ENCODE peak calls at places on chromosomes 11 and 22, in seven cellular contexts. One of them, this sample, is unnamed.

GRCh38 chr11:15655552-15655951 is 540.8 kb downstream of the INSC start:
- DNase-seq in SK-N-SH: no peak
- DNase-seq in T47D: no peak
- DNase-seq in HepG2: no peak
- DNase-seq in K562: peak
- DNase-seq in GM12878: no peak
- DNase-seq in H1: no peak
- DNase-seq in this sample: no peak

GRCh38 chr11:1076061-1076665 is 1.5 kb downstream of the MUC2 start:
- DNase-seq in SK-N-SH: no peak
- DNase-seq in T47D: no peak
- DNase-seq in HepG2: no peak
- DNase-seq in K562: no peak
- DNase-seq in GM12878: no peak
- DNase-seq in H1: no peak
- DNase-seq in this sample: no peak

GRCh38 chr22:39077513-39077840 is 402 bp downstream of the APOBEC3G start:
- DNase-seq in SK-N-SH: no peak
- DNase-seq in T47D: no peak
- DNase-seq in HepG2: no peak
- DNase-seq in K562: peak
- DNase-seq in GM12878: no peak
- DNase-seq in H1: no peak
- DNase-seq in this sample: no peak

GRCh38 chr22:31618057-31618456 is 44.0 kb downstream of the PISD start:
- DNase-seq in SK-N-SH: no peak
- DNase-seq in T47D: no peak
- DNase-seq in HepG2: no peak
- DNase-seq in K562: no peak
- DNase-seq in GM12878: no peak
- DNase-seq in H1: no peak
- DNase-seq in this sample: no peak

GRCh38 chr11:3614742-3615171 is 27.0 kb downstream of the ART5 start:
- DNase-seq in SK-N-SH: no peak
- DNase-seq in T47D: no peak
- DNase-seq in HepG2: no peak
- DNase-seq in K562: no peak
- DNase-seq in GM12878: peak
- DNase-seq in H1: no peak
- DNase-seq in this sample: no peak

GRCh38 chr11:20208622-20209090 is 48.4 kb upstream of the DBX1 start:
- DNase-seq in SK-N-SH: no peak
- DNase-seq in T47D: no peak
- DNase-seq in HepG2: no peak
- DNase-seq in K562: no peak
- DNase-seq in GM12878: no peak
- DNase-seq in H1: peak
- DNase-seq in this sample: no peak

GRCh38 chr11:57458410-57459111 is 1.8 kb upstream of the RTN4RL2 start:
- DNase-seq in SK-N-SH: peak
- DNase-seq in T47D: peak
- DNase-seq in HepG2: no peak
- DNase-seq in K562: peak
- DNase-seq in GM12878: no peak
- DNase-seq in H1: peak
- DNase-seq in this sample: no peak

GRCh38 chr11:33735166-33735425 is 1.1 kb downstream of the CD59 start:
- DNase-seq in SK-N-SH: no peak
- DNase-seq in T47D: peak
- DNase-seq in HepG2: no peak
- DNase-seq in K562: no peak
- DNase-seq in GM12878: no peak
- DNase-seq in H1: no peak
- DNase-seq in this sample: no peak

GRCh38 chr22:31944700-31945477 is 554 bp downstream of the YWHAH start:
- DNase-seq in SK-N-SH: peak
- DNase-seq in T47D: no peak
- DNase-seq in HepG2: no peak
- DNase-seq in K562: peak
- DNase-seq in GM12878: no peak
- DNase-seq in H1: peak
- DNase-seq in this sample: no peak

GRCh38 chr11:60485987-60486386 is 6.6 kb upstream of the MS4A12 start:
- DNase-seq in SK-N-SH: peak
- DNase-seq in T47D: peak
- DNase-seq in HepG2: peak
- DNase-seq in K562: peak
- DNase-seq in GM12878: peak
- DNase-seq in H1: peak
- DNase-seq in this sample: peak

GRCh38 chr11:57732661-57733060 is 8.6 kb upstream of the SELENOH start:
- DNase-seq in SK-N-SH: no peak
- DNase-seq in T47D: no peak
- DNase-seq in HepG2: no peak
- DNase-seq in K562: no peak
- DNase-seq in GM12878: no peak
- DNase-seq in H1: no peak
- DNase-seq in this sample: no peak

GRCh38 chr11:535519-536454 is at the start of gene HRAS:
- DNase-seq in SK-N-SH: peak
- DNase-seq in T47D: peak
- DNase-seq in HepG2: peak
- DNase-seq in K562: peak
- DNase-seq in GM12878: peak
- DNase-seq in H1: peak
- DNase-seq in this sample: peak

GRCh38 chr11:47998733-47999359 is 18.5 kb downstream of the PTPRJ start:
- DNase-seq in SK-N-SH: no peak
- DNase-seq in T47D: peak
- DNase-seq in HepG2: peak
- DNase-seq in K562: no peak
- DNase-seq in GM12878: no peak
- DNase-seq in H1: no peak
- DNase-seq in this sample: no peak

GRCh38 chr11:108873938-108874337 is 209.1 kb downstream of the DDX10 start:
- DNase-seq in SK-N-SH: no peak
- DNase-seq in T47D: no peak
- DNase-seq in HepG2: no peak
- DNase-seq in K562: no peak
- DNase-seq in GM12878: no peak
- DNase-seq in H1: no peak
- DNase-seq in this sample: no peak

GRCh38 chr22:26662160-26662559 is 4.8 kb downstream of the MIAT start:
- DNase-seq in SK-N-SH: no peak
- DNase-seq in T47D: no peak
- DNase-seq in HepG2: no peak
- DNase-seq in K562: no peak
- DNase-seq in GM12878: no peak
- DNase-seq in H1: no peak
- DNase-seq in this sample: no peak

GRCh38 chr11:40125054-40125453 is 1334.4 kb downstream of the LRRC4C start:
- DNase-seq in SK-N-SH: no peak
- DNase-seq in T47D: peak
- DNase-seq in HepG2: no peak
- DNase-seq in K562: no peak
- DNase-seq in GM12878: no peak
- DNase-seq in H1: no peak
- DNase-seq in this sample: no peak

GRCh38 chr22:42132457-42132856 is 1.8 kb upstream of the CYP2D6 start:
- DNase-seq in SK-N-SH: no peak
- DNase-seq in T47D: no peak
- DNase-seq in HepG2: no peak
- DNase-seq in K562: peak
- DNase-seq in GM12878: no peak
- DNase-seq in H1: no peak
- DNase-seq in this sample: no peak

GRCh38 chr11:102367364-102367763 is 20.4 kb downstream of the BIRC2 start:
- DNase-seq in SK-N-SH: peak
- DNase-seq in T47D: peak
- DNase-seq in HepG2: no peak
- DNase-seq in K562: peak
- DNase-seq in GM12878: no peak
- DNase-seq in H1: no peak
- DNase-seq in this sample: no peak

GRCh38 chr11:68436985-68437926 is 23.3 kb upstream of the PPP6R3 start:
- DNase-seq in SK-N-SH: no peak
- DNase-seq in T47D: no peak
- DNase-seq in HepG2: no peak
- DNase-seq in K562: peak
- DNase-seq in GM12878: no peak
- DNase-seq in H1: no peak
- DNase-seq in this sample: no peak

GRCh38 chr11:9574556-9574805 is 1.0 kb downstream of the WEE1 start:
- DNase-seq in SK-N-SH: no peak
- DNase-seq in T47D: no peak
- DNase-seq in HepG2: no peak
- DNase-seq in K562: no peak
- DNase-seq in GM12878: no peak
- DNase-seq in H1: no peak
- DNase-seq in this sample: no peak

GRCh38 chr22:17944205-17944725 is 80.1 kb downstream of the MICAL3 start:
- DNase-seq in SK-N-SH: peak
- DNase-seq in T47D: no peak
- DNase-seq in HepG2: no peak
- DNase-seq in K562: no peak
- DNase-seq in GM12878: no peak
- DNase-seq in H1: no peak
- DNase-seq in this sample: no peak

GRCh38 chr22:48802576-48802975 is 1025.1 kb downstream of the BRD1 start:
- DNase-seq in SK-N-SH: no peak
- DNase-seq in T47D: no peak
- DNase-seq in HepG2: no peak
- DNase-seq in K562: no peak
- DNase-seq in GM12878: no peak
- DNase-seq in H1: no peak
- DNase-seq in this sample: no peak

GRCh38 chr22:46576556-46577351 is 39.3 kb upstream of the CELSR1 start:
- DNase-seq in SK-N-SH: peak
- DNase-seq in T47D: peak
- DNase-seq in HepG2: no peak
- DNase-seq in K562: peak
- DNase-seq in GM12878: no peak
- DNase-seq in H1: no peak
- DNase-seq in this sample: no peak

GRCh38 chr11:33651555-33651954 is 49.1 kb downstream of the C11orf91 start:
- DNase-seq in SK-N-SH: no peak
- DNase-seq in T47D: no peak
- DNase-seq in HepG2: no peak
- DNase-seq in K562: no peak
- DNase-seq in GM12878: no peak
- DNase-seq in H1: no peak
- DNase-seq in this sample: no peak

GRCh38 chr22:48635825-48636224 is 1191.8 kb downstream of the BRD1 start:
- DNase-seq in SK-N-SH: no peak
- DNase-seq in T47D: no peak
- DNase-seq in HepG2: no peak
- DNase-seq in K562: no peak
- DNase-seq in GM12878: no peak
- DNase-seq in H1: no peak
- DNase-seq in this sample: no peak

GRCh38 chr11:57085604-57086003 is 96.1 kb upstream of the LRRC55 start:
- DNase-seq in SK-N-SH: no peak
- DNase-seq in T47D: no peak
- DNase-seq in HepG2: no peak
- DNase-seq in K562: no peak
- DNase-seq in GM12878: no peak
- DNase-seq in H1: no peak
- DNase-seq in this sample: no peak

GRCh38 chr22:49838771-49839717 is 11.4 kb upstream of the BRD1 start:
- DNase-seq in SK-N-SH: no peak
- DNase-seq in T47D: no peak
- DNase-seq in HepG2: no peak
- DNase-seq in K562: no peak
- DNase-seq in GM12878: peak
- DNase-seq in H1: peak
- DNase-seq in this sample: no peak

GRCh38 chr11:90818196-90818735 is 595.4 kb upstream of the CHORDC1 start:
- DNase-seq in SK-N-SH: no peak
- DNase-seq in T47D: peak
- DNase-seq in HepG2: no peak
- DNase-seq in K562: no peak
- DNase-seq in GM12878: no peak
- DNase-seq in H1: no peak
- DNase-seq in this sample: no peak

GRCh38 chr11:107999759-108000455 is 8.8 kb upstream of the CUL5 start:
- DNase-seq in SK-N-SH: peak
- DNase-seq in T47D: peak
- DNase-seq in HepG2: peak
- DNase-seq in K562: peak
- DNase-seq in GM12878: peak
- DNase-seq in H1: peak
- DNase-seq in this sample: peak

GRCh38 chr22:20002098-20002497 is 14.5 kb downstream of the ARVCF start:
- DNase-seq in SK-N-SH: no peak
- DNase-seq in T47D: no peak
- DNase-seq in HepG2: no peak
- DNase-seq in K562: no peak
- DNase-seq in GM12878: no peak
- DNase-seq in H1: no peak
- DNase-seq in this sample: no peak
- TF ChIP-seq JUND in SK-N-SH: no peak
- TF ChIP-seq JUND in T47D: no peak
- TF ChIP-seq JUND in HepG2: no peak
- TF ChIP-seq JUND in K562: no peak
- TF ChIP-seq JUND in GM12878: no peak
- TF ChIP-seq JUND in H1: no peak
- TF ChIP-seq JUND in this sample: no peak

DNA sequence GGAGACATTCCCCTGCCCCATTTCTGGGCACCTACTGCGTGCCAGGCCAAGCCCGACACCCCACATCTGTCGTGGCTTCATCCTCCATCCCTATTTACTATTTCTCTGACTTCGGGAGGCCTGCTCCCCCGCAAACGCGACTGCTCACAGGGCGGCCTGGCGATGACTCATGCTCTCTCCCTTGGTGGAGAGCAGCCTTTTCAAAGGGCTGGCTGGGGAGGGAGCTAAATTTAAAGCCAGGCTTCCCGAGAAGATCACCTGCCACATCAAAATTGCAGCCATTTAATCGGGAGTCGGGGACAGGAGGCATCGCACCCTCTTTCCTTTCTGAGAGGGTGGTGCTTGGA is 24.9 kb upstream of the SHISAL1 start:
- DNase-seq in SK-N-SH: no peak
- DNase-seq in T47D: no peak
- DNase-seq in HepG2: no peak
- DNase-seq in K562: peak
- DNase-seq in GM12878: no peak
- DNase-seq in H1: no peak
- DNase-seq in this sample: no peak
- TF ChIP-seq JUND in SK-N-SH: no peak
- TF ChIP-seq JUND in T47D: no peak
- TF ChIP-seq JUND in HepG2: no peak
- TF ChIP-seq JUND in K562: peak
- TF ChIP-seq JUND in GM12878: no peak
- TF ChIP-seq JUND in H1: peak
- TF ChIP-seq JUND in this sample: peak

GRCh38 chr11:72238040-72238450 is 5.9 kb downstream of the PHOX2A start:
- DNase-seq in SK-N-SH: peak
- DNase-seq in T47D: peak
- DNase-seq in HepG2: peak
- DNase-seq in K562: peak
- DNase-seq in GM12878: no peak
- DNase-seq in H1: peak
- DNase-seq in this sample: peak
- TF ChIP-seq JUND in SK-N-SH: no peak
- TF ChIP-seq JUND in T47D: no peak
- TF ChIP-seq JUND in HepG2: no peak
- TF ChIP-seq JUND in K562: peak
- TF ChIP-seq JUND in GM12878: no peak
- TF ChIP-seq JUND in H1: peak
- TF ChIP-seq JUND in this sample: no peak

GRCh38 chr11:62603072-62603408 is 1.4 kb upstream of the MTA2 start:
- DNase-seq in SK-N-SH: no peak
- DNase-seq in T47D: no peak
- DNase-seq in HepG2: no peak
- DNase-seq in K562: no peak
- DNase-seq in GM12878: no peak
- DNase-seq in H1: peak
- DNase-seq in this sample: no peak
- TF ChIP-seq JUND in SK-N-SH: no peak
- TF ChIP-seq JUND in T47D: no peak
- TF ChIP-seq JUND in HepG2: no peak
- TF ChIP-seq JUND in K562: no peak
- TF ChIP-seq JUND in GM12878: no peak
- TF ChIP-seq JUND in H1: no peak
- TF ChIP-seq JUND in this sample: no peak